ENCODE peak calls at places on chromosomes 12 and 14, in five cellular contexts. U, Q, N, B and Z are unnamed samples.

GRCh38 chr12:116337312-116337711 is 59.8 kb upstream of the MED13L start:
- DNase-seq in U (no peak), Q (no peak), N (no peak), B (no peak), Z (no peak)

GRCh38 chr14:22370084-22370847 is 218.8 kb downstream of the DAD1 start:
- DNase-seq in U (no peak), Q (no peak), N (peak), B (no peak), Z (no peak)

GRCh38 chr12:30700216-30700900 is 4.7 kb upstream of the IPO8 start:
- DNase-seq in U (no peak), Q (no peak), N (peak), B (no peak), Z (no peak)

GRCh38 chr12:129900306-129900705 is 3.5 kb downstream of the TMEM132D start:
- DNase-seq in U (no peak), Q (no peak), N (no peak), B (no peak), Z (no peak)

GRCh38 chr12:57845478-57846284 is 848 bp downstream of the CTDSP2 start:
- DNase-seq in U (peak), Q (no peak), N (no peak), B (peak), Z (no peak)

GRCh38 chr12:65556676-65557424 is 267.4 kb upstream of the HMGA2 start:
- DNase-seq in U (peak), Q (peak), N (peak), B (peak), Z (peak)

GRCh38 chr12:65220761-65221160 is 51.4 kb downstream of the LEMD3 start:
- DNase-seq in U (no peak), Q (no peak), N (no peak), B (no peak), Z (no peak)

GRCh38 chr12:8678661-8679111 is 16.1 kb upstream of the MFAP5 start:
- DNase-seq in U (no peak), Q (no peak), N (no peak), B (no peak), Z (no peak)

GRCh38 chr14:53278602-53279506 is 125.7 kb upstream of the DDHD1 start:
- DNase-seq in U (no peak), Q (peak), N (peak), B (no peak), Z (peak)

GRCh38 chr14:77111021-77111420 is 13.0 kb downstream of the CIPC start:
- DNase-seq in U (no peak), Q (no peak), N (no peak), B (no peak), Z (no peak)

GRCh38 chr12:102833687-102834435 is 83.2 kb downstream of the PAH start:
- DNase-seq in U (peak), Q (no peak), N (no peak), B (no peak), Z (no peak)